ENCODE peak calls at places on chromosome 13, in eight cellular contexts. Y is tibial nerve, E is transverse colon, P is upper lobe of left lung, F is body of pancreas, M is IMR-90, H is right lobe of liver, D is HCT116. W is an unnamed sample.

GRCh38 chr13:27004866-27005265 is 166.7 kb downstream of the USP12 start:
- DNase-seq in Y (no peak), E (no peak), P (no peak), F (no peak), M (no peak), H (no peak), D (no peak), W (no peak)

GRCh38 chr13:29438772-29439171 is 156.7 kb downstream of the SLC7A1 start:
- DNase-seq in Y (no peak), E (no peak), P (no peak), F (no peak), M (no peak), H (no peak), D (no peak), W (peak; percentile 39)

GRCh38 chr13:47661076-47661475 is 340.0 kb downstream of the SUCLA2 start:
- DNase-seq in Y (no peak), E (no peak), P (no peak), F (no peak), M (peak; percentile 85), H (no peak), D (no peak), W (no peak)

GRCh38 chr13:50991624-50992610 is 82.3 kb downstream of the RNASEH2B start:
- DNase-seq in Y (no peak), E (no peak), P (no peak), F (no peak), M (no peak), H (no peak), D (no peak), W (no peak)

GRCh38 chr13:67184247-67184646 is 45.9 kb downstream of the PCDH9 start:
- DNase-seq in Y (no peak), E (no peak), P (no peak), F (no peak), M (no peak), H (no peak), D (no peak), W (no peak)

GRCh38 chr13:75359266-75359665 is 122.7 kb downstream of the TBC1D4 start:
- DNase-seq in Y (no peak), E (no peak), P (no peak), F (no peak), M (peak; percentile 94), H (no peak), D (peak; percentile 74), W (no peak)

GRCh38 chr13:80599765-80600164 is 258.8 kb upstream of the SPRY2 start:
- DNase-seq in Y (no peak), E (no peak), P (no peak), F (no peak), M (no peak), H (no peak), D (no peak), W (no peak)

GRCh38 chr13:34430294-34430693 is 511.8 kb upstream of the NBEA start:
- DNase-seq in Y (no peak), E (no peak), P (no peak), F (no peak), M (peak; percentile 3), H (no peak), D (no peak), W (no peak)

GRCh38 chr13:100044936-100045335 is 44.0 kb upstream of the PCCA start:
- DNase-seq in Y (no peak), E (no peak), P (no peak), F (no peak), M (no peak), H (no peak), D (no peak), W (no peak)

GRCh38 chr13:76764429-76764828 is 121.8 kb downstream of the KCTD12 start:
- DNase-seq in Y (peak; percentile 37), E (peak; percentile 16), P (no peak), F (peak; percentile 10), M (peak; percentile 10), H (peak; percentile 50), D (no peak), W (peak; percentile 87)

DNA sequence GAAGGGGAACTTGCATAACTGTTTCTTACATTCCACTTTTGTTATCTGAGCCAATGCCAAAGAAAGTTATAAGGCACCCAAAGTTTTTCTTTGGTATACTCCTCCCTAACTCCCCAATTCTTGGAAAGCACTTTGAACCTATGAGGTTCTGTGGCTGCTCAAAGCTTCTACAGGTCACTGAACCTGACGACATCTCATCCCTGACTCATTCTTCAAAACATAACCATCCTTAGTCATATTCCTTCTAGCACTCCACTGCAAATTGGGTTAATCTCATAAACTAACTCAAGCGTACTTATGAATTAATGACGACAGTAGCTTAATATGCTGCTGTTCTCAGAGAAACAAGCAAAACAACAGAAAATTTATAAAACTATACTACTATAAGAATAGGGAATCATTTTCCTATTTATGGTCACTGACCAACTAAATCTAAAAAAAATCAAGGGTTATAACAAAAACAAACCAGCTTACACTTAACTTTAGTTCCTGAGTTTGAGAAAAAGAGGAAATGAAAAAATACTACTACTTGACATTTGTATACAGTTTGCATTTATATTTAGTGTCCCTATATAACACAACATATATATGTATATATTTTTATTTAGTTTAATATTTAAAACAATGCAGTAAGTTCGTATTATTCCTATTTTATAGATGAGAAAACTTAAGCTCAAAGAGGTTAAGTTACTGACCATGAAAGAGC is 69.1 kb downstream of the CAB39L start:
- DNase-seq in Y (no peak), E (no peak), P (no peak), F (no peak), M (peak; percentile 87), H (no peak), D (no peak), W (no peak)
- TF ChIP-seq CTCF in Y (no peak), E (no peak), P (no peak), F (no peak), M (no peak), H (no peak), D (no peak), W (no peak)

DNA sequence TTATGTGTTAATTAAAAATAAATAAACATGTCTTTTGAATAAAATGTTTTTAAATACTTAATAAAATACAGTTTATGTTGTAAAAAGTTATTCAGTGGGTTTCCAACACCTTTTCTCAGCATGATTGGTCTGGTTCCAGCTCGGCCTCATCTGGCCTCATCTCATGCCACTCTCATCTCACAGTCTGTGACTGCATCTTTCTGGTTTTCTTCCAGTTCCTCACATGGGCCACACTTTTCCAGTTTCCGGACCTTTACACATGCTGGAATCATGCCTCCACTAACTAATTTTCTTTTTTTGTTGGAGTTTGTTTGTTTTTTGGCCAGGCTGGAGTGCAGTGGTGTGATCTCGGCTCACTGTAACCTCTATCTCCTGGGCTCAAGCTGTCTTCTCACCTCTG is 82.5 kb downstream of the RUBCNL start:
- DNase-seq in Y (no peak), E (no peak), P (no peak), F (no peak), M (no peak), H (no peak), D (no peak), W (no peak)
- TF ChIP-seq POLR2A in Y (no peak), E (no peak), P (no peak), F (no peak), M (no peak), H (no peak), D (no peak), W (no peak)

GRCh38 chr13:98853791-98854191 is 101.3 kb upstream of the SLC15A1 start:
- DNase-seq in Y (no peak), E (peak; percentile 57), P (peak; percentile 23), F (no peak), M (peak; percentile 56), H (no peak), D (no peak), W (no peak)
- H3K4me3 ChIP-seq in Y (no peak overlapping the region), E (no peak overlapping the region), P (no peak overlapping the region), F (no peak overlapping the region), M (no peak overlapping the region), H (no peak overlapping the region), D (no peak overlapping the region), W (no peak overlapping the region)

DNA sequence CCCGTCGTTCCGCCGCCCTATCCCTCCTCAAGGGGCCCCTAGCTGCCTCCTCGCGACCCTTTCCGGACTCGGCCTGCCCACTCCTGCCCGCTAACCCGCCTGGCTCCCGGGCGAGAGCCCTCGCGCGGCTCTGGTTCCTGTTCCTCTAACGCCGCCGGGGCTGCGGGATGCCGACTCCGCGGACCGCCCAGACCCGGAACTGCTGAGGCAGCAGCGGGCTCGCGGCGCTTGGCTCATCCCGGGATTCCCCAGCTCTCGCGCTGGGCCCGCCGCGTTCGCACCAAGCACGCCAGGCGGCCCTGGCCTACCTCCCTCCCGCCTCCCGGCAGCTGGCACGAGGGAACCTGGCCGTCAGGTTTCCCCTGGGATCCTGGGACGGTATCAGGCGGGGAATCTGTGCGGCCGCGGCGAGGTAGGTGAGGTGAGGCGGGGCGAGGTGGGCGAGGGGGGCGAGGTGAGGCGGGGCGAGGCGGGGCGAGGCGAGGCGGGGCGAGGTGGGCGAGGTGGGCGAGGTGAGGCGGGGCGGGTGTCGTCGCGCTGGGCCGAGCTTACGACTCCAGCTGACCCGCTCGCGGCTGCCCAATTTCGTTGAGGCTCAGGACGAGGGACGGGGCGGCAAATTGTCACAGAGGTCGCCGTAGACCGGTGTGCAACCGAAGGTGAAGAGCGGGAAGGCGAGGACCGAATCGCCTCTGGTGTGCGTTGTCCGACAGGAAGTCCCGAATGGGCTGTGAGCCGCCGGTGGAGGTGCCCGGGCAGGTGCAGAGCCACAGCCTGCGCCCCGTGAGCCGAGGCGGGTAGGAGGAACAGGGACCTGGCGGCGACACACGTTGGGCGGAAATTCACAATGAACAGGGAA is at the start of the genes CCDC122 and LACC1:
- DNase-seq in Y (peak; percentile 60), E (peak; percentile 88), P (peak; percentile 96), F (peak; percentile 87), M (peak; percentile 84), H (peak; percentile 85), D (no peak), W (peak; percentile 91)
- TF ChIP-seq CTCF in Y (no peak), E (no peak), P (no peak), F (no peak), M (no peak), H (no peak), D (no peak), W (no peak)

GRCh38 chr13:98912846-98913245 is 65.0 kb downstream of the DOCK9 start:
- DNase-seq in Y (no peak), E (no peak), P (no peak), F (no peak), M (no peak), H (no peak), D (no peak), W (no peak)

GRCh38 chr13:98915563-98916348 is 62.1 kb downstream of the DOCK9 start:
- DNase-seq in Y (no peak), E (no peak), P (no peak), F (no peak), M (peak; percentile 31), H (no peak), D (no peak), W (no peak)

GRCh38 chr13:98909016-98909415 is 68.8 kb downstream of the DOCK9 start:
- DNase-seq in Y (no peak), E (no peak), P (no peak), F (no peak), M (peak; percentile 14), H (no peak), D (no peak), W (no peak)

GRCh38 chr13:98906746-98907502 is 70.9 kb downstream of the DOCK9 start:
- DNase-seq in Y (no peak), E (no peak), P (no peak), F (no peak), M (no peak), H (no peak), D (no peak), W (no peak)

GRCh38 chr13:98910501-98910951 is 67.3 kb downstream of the DOCK9 start:
- DNase-seq in Y (no peak), E (no peak), P (no peak), F (no peak), M (peak; percentile 70), H (no peak), D (peak; percentile 15), W (peak; percentile 58)
- TF ChIP-seq POLR2A in Y (no peak), E (no peak), P (no peak), F (no peak), M (no peak), H (no peak), D (no peak), W (no peak)